ENCODE peak calls at places on chromosomes 4 and X, in four cellular contexts. S is T-helper 2 cell, G is H54, A is T-cell. Q is an unnamed sample.

GRCh38 chrX:96919672-96920071 is 36.0 kb downstream of the RPA4 start:
- DNase-seq in A (no peak), G (no peak), S (no peak), Q (no peak)

GRCh38 chr4:27245216-27245615 is 384.6 kb downstream of the STIM2 start:
- DNase-seq in A (no peak), S (no peak), G (no peak), Q (no peak)

GRCh38 chr4:27003602-27004238 is 143.1 kb downstream of the STIM2 start:
- DNase-seq in A (no peak), G (no peak), S (no peak), Q (peak)

GRCh38 chr4:127203561-127204260 is 429.0 kb upstream of the INTU start:
- DNase-seq in A (no peak), S (no peak), G (no peak), Q (no peak)

GRCh38 chr4:53003959-53004358 is 141.8 kb downstream of the RASL11B start:
- DNase-seq in A (no peak), G (no peak), S (no peak), Q (no peak)

GRCh38 chrX:6159468-6159867 is 69.2 kb downstream of the NLGN4X start:
- DNase-seq in S (no peak), A (no peak), G (no peak), Q (no peak)

GRCh38 chrX:47216393-47216925 is 2.0 kb upstream of the CDK16 start:
- DNase-seq in S (no peak), G (no peak), A (no peak), Q (no peak)

GRCh38 chr4:153248641-153249198 is 44.5 kb downstream of the TRIM2 start:
- DNase-seq in G (no peak), A (no peak), S (peak), Q (no peak)

GRCh38 chr4:32022071-32022470 is 1301.9 kb downstream of the PCDH7 start:
- DNase-seq in S (no peak), G (no peak), A (no peak), Q (no peak)

GRCh38 chrX:55981603-55982002 is 250.6 kb upstream of the KLF8 start:
- DNase-seq in A (no peak), S (no peak), G (no peak), Q (no peak)

GRCh38 chr4:138114434-138114833 is 127.7 kb downstream of the SLC7A11 start:
- DNase-seq in S (no peak), A (no peak), G (no peak), Q (no peak)

GRCh38 chr4:17758459-17758858 is 23.0 kb downstream of the FAM184B start:
- DNase-seq in S (no peak), A (no peak), G (no peak), Q (no peak)

GRCh38 chrX:108699368-108699767 is 37.0 kb downstream of the IRS4 start:
- DNase-seq in G (no peak), A (no peak), S (no peak), Q (peak)

GRCh38 chr4:108619372-108620100 is 840 bp upstream of the RPL34 start:
- DNase-seq in G (no peak), A (peak), S (no peak), Q (no peak)

GRCh38 chrX:72301781-72302180 is 3.9 kb downstream of the CITED1 start:
- DNase-seq in S (no peak), A (no peak), G (no peak), Q (no peak)

GRCh38 chr4:88014506-88014905 is 7.1 kb downstream of the PKD2 start:
- DNase-seq in A (no peak), G (no peak), S (no peak), Q (no peak)

GRCh38 chr4:113781439-113782040 is 20.0 kb upstream of the CAMK2D start:
- DNase-seq in S (no peak), A (no peak), G (no peak), Q (no peak)

GRCh38 chr4:156322592-156322991 is 368.9 kb upstream of the CTSO start:
- DNase-seq in G (no peak), A (no peak), S (no peak), Q (peak)

GRCh38 chr4:1219553-1219950 is 29.4 kb downstream of the CTBP1 start:
- DNase-seq in S (no peak), A (no peak), G (no peak), Q (no peak)

GRCh38 chr4:43244688-43245382 is 352.3 kb downstream of the GRXCR1 start:
- DNase-seq in A (no peak), S (no peak), G (no peak), Q (no peak)

GRCh38 chr4:87165886-87166285 is 54.5 kb downstream of the KLHL8 start:
- DNase-seq in A (no peak), G (no peak), S (no peak), Q (no peak)

GRCh38 chr4:112370466-112370865 is 73.3 kb downstream of the ALPK1 start:
- DNase-seq in A (no peak), S (no peak), G (no peak), Q (no peak)